ENCODE peak calls at places on chromosome 7, in five cellular contexts. X is Peyer's patch, Q is left ventricle myocardium inferior, R is mammary epithelial cell, A is spleen. M is an unnamed sample.

GRCh38 chr7:115976651-115977050 is 53.9 kb downstream of the TFEC start:
- DNase-seq in Q (no peak), X (no peak), A (no peak), R (no peak), M (no peak)

GRCh38 chr7:149090397-149091195 is at the start of gene ZNF786:
- DNase-seq in X (peak), A (peak), Q (peak), R (peak), M (peak)

GRCh38 chr7:4665661-4666060 is 16.4 kb upstream of the FOXK1 start:
- DNase-seq in Q (no peak), A (no peak), X (no peak), R (peak), M (no peak)

GRCh38 chr7:75689246-75690099 is 49.3 kb downstream of the HIP1 start:
- DNase-seq in Q (no peak), A (no peak), X (no peak), R (no peak), M (no peak)

GRCh38 chr7:107971613-107972012 is 31.3 kb downstream of the LAMB1 start:
- DNase-seq in X (no peak), R (peak), A (no peak), Q (peak), M (no peak)

GRCh38 chr7:682810-683209 is 43.7 kb upstream of the DNAAF5 start:
- DNase-seq in X (no peak), Q (peak), A (peak), R (no peak), M (no peak)

GRCh38 chr7:55569797-55570196 is 2.5 kb downstream of the VOPP1 start:
- DNase-seq in A (no peak), R (no peak), Q (no peak), X (no peak), M (no peak)

GRCh38 chr7:128909605-128910568 is 622 bp downstream of the KCP start:
- DNase-seq in Q (no peak), X (no peak), A (peak), R (no peak), M (no peak)

GRCh38 chr7:136183981-136184380 is 206.8 kb upstream of the MTPN start:
- DNase-seq in X (no peak), A (no peak), R (no peak), Q (no peak), M (no peak)

GRCh38 chr7:71548746-71549145 is 416.8 kb downstream of the GALNT17 start:
- DNase-seq in X (no peak), A (no peak), R (no peak), Q (no peak), M (no peak)

GRCh38 chr7:137873524-137873923 is 26.8 kb upstream of the DGKI start:
- DNase-seq in Q (no peak), X (no peak), A (no peak), R (no peak), M (no peak)

GRCh38 chr7:112752576-112752975 is 37.6 kb downstream of the TMEM168 start:
- DNase-seq in X (no peak), A (no peak), R (no peak), Q (no peak), M (no peak)

GRCh38 chr7:120941064-120941463 is 9.5 kb upstream of the ING3 start:
- DNase-seq in A (no peak), R (no peak), X (no peak), Q (no peak), M (no peak)

GRCh38 chr7:29989257-29989995 is at the start of gene SCRN1:
- DNase-seq in Q (peak), A (peak), R (peak), X (peak), M (peak)

GRCh38 chr7:6577369-6578113 is at the start of gene ZDHHC4:
- DNase-seq in A (peak), R (peak), Q (peak), X (peak), M (peak)

GRCh38 chr7:98334077-98334476 is 52.6 kb downstream of the BRI3 start:
- DNase-seq in X (no peak), R (no peak), Q (no peak), A (no peak), M (no peak)

GRCh38 chr7:133207687-133208086 is 45.2 kb upstream of the EXOC4 start:
- DNase-seq in A (no peak), X (no peak), R (no peak), Q (no peak), M (no peak)

GRCh38 chr7:98194672-98195457 is 16.4 kb upstream of the BHLHA15 start:
- DNase-seq in X (no peak), R (no peak), A (no peak), Q (no peak), M (no peak)

GRCh38 chr7:129136887-129137647 is 7.4 kb upstream of the TSPAN33 start:
- DNase-seq in X (no peak), R (no peak), Q (no peak), A (no peak), M (no peak)

GRCh38 chr7:149292101-149292823 is 30.3 kb downstream of the ZNF783 start:
- DNase-seq in R (no peak), X (no peak), A (no peak), Q (no peak), M (no peak)

GRCh38 chr7:24361001-24361400 is 77.0 kb downstream of the NPY start:
- DNase-seq in Q (no peak), R (no peak), X (no peak), A (no peak), M (no peak)

GRCh38 chr7:1015196-1015595 is 29.1 kb upstream of the GPR146 start:
- DNase-seq in X (no peak), A (no peak), R (no peak), Q (no peak), M (no peak)

GRCh38 chr7:130346941-130347340 is 2.3 kb downstream of the CPA5 start:
- DNase-seq in R (no peak), A (no peak), X (no peak), Q (no peak), M (no peak)

GRCh38 chr7:99201027-99201426 is 6.9 kb downstream of the KPNA7 start:
- DNase-seq in X (no peak), A (no peak), R (peak), Q (no peak), M (no peak)

GRCh38 chr7:5704534-5704922 is 76.9 kb downstream of the RNF216 start:
- DNase-seq in Q (peak), R (peak), X (peak), A (peak), M (peak)

GRCh38 chr7:36159618-36160017 is 6.6 kb downstream of the EEPD1 start:
- DNase-seq in X (no peak), R (no peak), Q (no peak), A (no peak), M (no peak)

GRCh38 chr7:29563590-29564454 is at the start of gene PRR15:
- DNase-seq in R (peak), X (peak), A (peak), Q (no peak), M (no peak)

GRCh38 chr7:134947831-134948230 is 38.5 kb upstream of the AGBL3 start:
- DNase-seq in A (no peak), Q (no peak), R (no peak), X (no peak), M (no peak)

GRCh38 chr7:66167773-66168367 is 37.3 kb upstream of the TPST1 start:
- DNase-seq in X (no peak), A (no peak), R (peak), Q (no peak), M (no peak)

GRCh38 chr7:46569117-46569433 is 648.0 kb upstream of the IGFBP3 start:
- DNase-seq in R (peak), X (peak), A (no peak), Q (no peak), M (no peak)

GRCh38 chr7:81692146-81692905 is 77.5 kb downstream of the HGF start:
- DNase-seq in Q (no peak), A (no peak), R (no peak), X (no peak), M (no peak)

GRCh38 chr7:96084880-96085551 is 236.9 kb downstream of the SLC25A13 start:
- DNase-seq in R (peak), X (no peak), A (no peak), Q (no peak), M (no peak)

GRCh38 chr7:123847868-123848267 is 2.9 kb downstream of the HYAL4 start:
- DNase-seq in R (peak), X (no peak), Q (no peak), A (no peak), M (no peak)

GRCh38 chr7:84047085-84047484 is 147.5 kb downstream of the SEMA3A start:
- DNase-seq in Q (no peak), R (no peak), A (no peak), X (no peak), M (no peak)

GRCh38 chr7:159142204-159142603 is 2.5 kb downstream of the VIPR2 start:
- DNase-seq in Q (no peak), X (no peak), R (no peak), A (peak), M (no peak)

GRCh38 chr7:125605241-125605640 is 675.6 kb upstream of the POT1 start:
- DNase-seq in X (no peak), A (no peak), R (peak), Q (no peak), M (no peak)

GRCh38 chr7:121020652-121021051 is 32.1 kb downstream of the CPED1 start:
- DNase-seq in X (no peak), A (no peak), Q (no peak), R (peak), M (no peak)

GRCh38 chr7:111529507-111530355 is 32.6 kb downstream of the IMMP2L start:
- DNase-seq in X (no peak), A (no peak), R (no peak), Q (no peak), M (no peak)

GRCh38 chr7:107555893-107556292 is 7.8 kb downstream of the COG5 start:
- DNase-seq in Q (no peak), R (no peak), A (no peak), X (no peak), M (no peak)

GRCh38 chr7:44279286-44279685 is 46.1 kb downstream of the CAMK2B start:
- DNase-seq in Q (peak), X (peak), A (peak), R (no peak), M (no peak)
- TF ChIP-seq CTCF in Q (no peak), X (no peak), A (no peak), R (no peak), M (no peak)

GRCh38 chr7:33334349-33334748 is 205.0 kb downstream of the BBS9 start:
- DNase-seq in Q (no peak), R (peak), X (no peak), A (no peak), M (no peak)
- TF ChIP-seq CTCF in Q (peak), R (peak), X (peak), A (no peak), M (no peak)

GRCh38 chr7:143217806-143218205 is 4.0 kb upstream of the TAS2R40 start:
- DNase-seq in A (no peak), Q (no peak), X (no peak), R (no peak), M (no peak)

GRCh38 chr7:143216151-143216550 is 5.7 kb upstream of the TAS2R40 start:
- DNase-seq in X (no peak), Q (no peak), A (no peak), R (peak), M (no peak)

GRCh38 chr7:143210541-143210940 is 11.3 kb upstream of the TAS2R40 start:
- DNase-seq in X (no peak), Q (no peak), R (no peak), A (no peak), M (no peak)

DNA sequence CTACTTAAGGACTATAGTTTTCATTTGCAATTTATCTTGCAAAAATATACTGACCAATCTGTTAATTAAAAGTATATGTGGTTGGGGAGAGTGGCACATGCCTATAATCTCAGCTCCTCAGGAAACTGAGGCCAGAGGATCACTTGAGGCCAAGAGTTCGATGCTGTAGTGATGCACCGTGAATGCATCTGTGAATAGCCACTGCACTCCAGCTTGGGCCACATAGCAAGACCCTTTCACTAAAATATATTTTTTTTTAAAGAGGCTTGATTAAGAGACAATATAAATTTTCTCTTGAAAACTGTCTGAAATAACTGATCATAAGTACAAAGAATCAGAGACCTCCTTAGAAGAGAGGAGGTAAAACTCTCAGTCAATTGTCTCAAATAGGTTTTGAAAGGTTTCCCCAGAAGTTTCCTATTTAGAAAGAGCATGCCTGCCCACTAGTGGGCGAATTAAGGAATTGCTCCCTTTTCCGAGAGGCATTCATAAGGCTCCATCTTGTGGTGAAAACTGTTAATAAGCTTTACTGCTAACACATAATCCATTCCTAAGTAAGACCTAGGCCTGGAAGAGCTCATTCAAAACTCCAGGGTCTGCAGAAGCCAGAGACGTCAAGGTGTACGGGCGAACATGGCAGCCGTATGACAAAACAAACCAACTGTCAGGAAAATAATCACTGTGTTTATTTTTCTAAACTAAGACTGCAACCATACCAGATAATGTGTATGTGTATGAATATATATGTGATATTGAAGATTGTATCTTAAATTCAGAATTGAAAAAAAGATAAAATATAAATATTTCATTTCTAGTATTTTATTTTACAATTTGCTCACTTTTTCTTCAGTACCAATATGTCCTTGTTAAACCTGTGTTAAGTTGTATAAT is 6.8 kb upstream of the TAS2R40 start:
- DNase-seq in R (peak), Q (no peak), X (no peak), A (no peak), M (no peak)
- TF ChIP-seq CTCF in R (peak), Q (peak), X (peak), A (peak), M (peak)

GRCh38 chr7:155533120-155533826 is 13.1 kb downstream of the CNPY1 start:
- DNase-seq in Q (no peak), R (no peak), A (peak), X (no peak), M (no peak)

GRCh38 chr7:155531686-155532085 is 14.7 kb downstream of the CNPY1 start:
- DNase-seq in R (no peak), A (peak), Q (no peak), X (no peak), M (no peak)

GRCh38 chr7:155534691-155535090 is 11.7 kb downstream of the CNPY1 start:
- DNase-seq in R (no peak), A (no peak), X (no peak), Q (no peak), M (no peak)

GRCh38 chr7:155532792-155533119 is 13.6 kb downstream of the CNPY1 start:
- DNase-seq in R (no peak), X (no peak), Q (no peak), A (peak), M (no peak)

DNA sequence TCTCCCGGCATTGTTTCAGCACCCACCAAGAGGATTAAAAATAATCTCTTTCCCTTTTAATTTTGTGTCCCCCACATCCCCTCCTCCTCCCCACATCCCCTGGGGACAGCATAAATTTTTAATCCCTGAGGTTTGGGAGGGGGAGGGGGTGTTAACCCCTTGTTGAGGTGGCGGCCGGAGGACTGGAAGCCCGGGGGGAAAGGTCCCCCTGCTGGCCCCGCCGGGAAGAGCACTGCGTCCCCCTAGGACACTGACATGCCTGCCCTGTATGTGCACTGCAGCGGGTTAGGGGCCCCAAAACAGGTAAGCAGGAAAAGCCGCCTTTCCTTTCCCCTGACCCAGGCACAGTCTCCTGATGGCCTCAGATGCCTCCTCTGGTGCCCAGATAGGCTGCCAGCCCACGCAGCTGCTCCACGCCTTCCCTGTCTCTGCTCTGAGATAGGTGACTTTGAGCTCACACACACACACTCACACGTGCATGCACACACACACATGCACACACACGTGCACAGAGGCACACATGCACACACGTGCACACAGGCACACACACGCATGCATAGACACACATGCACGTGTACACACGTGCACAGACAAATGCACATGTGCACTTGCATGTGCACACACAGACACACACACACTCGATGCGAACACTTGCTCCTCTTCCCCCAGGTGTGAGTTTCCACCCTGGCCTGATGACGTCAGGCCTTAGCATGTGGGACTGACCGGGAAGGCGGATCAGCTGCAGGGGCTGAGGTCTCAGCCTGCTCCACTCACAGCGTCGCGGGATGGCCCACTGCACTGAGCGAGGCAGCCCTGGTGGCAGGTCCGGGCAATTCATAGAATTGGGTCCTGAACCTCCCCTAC is 12.3 kb downstream of the CNPY1 start:
- DNase-seq in X (no peak), R (no peak), Q (no peak), A (peak), M (no peak)
- TF ChIP-seq CTCF in X (peak), R (peak), Q (peak), A (no peak), M (no peak)

GRCh38 chr7:26326211-26326610 is 34.5 kb downstream of the SNX10 start:
- DNase-seq in Q (no peak), X (no peak), R (peak), A (no peak), M (no peak)

GRCh38 chr7:26331789-26332188 is 40.1 kb downstream of the SNX10 start:
- DNase-seq in Q (no peak), R (no peak), A (no peak), X (no peak), M (no peak)

GRCh38 chr7:26329520-26330269 is 38.0 kb downstream of the SNX10 start:
- DNase-seq in A (peak), X (no peak), R (no peak), Q (peak), M (peak)

GRCh38 chr7:26332698-26333097 is 41.0 kb downstream of the SNX10 start:
- DNase-seq in X (no peak), R (no peak), A (no peak), Q (no peak), M (no peak)

DNA sequence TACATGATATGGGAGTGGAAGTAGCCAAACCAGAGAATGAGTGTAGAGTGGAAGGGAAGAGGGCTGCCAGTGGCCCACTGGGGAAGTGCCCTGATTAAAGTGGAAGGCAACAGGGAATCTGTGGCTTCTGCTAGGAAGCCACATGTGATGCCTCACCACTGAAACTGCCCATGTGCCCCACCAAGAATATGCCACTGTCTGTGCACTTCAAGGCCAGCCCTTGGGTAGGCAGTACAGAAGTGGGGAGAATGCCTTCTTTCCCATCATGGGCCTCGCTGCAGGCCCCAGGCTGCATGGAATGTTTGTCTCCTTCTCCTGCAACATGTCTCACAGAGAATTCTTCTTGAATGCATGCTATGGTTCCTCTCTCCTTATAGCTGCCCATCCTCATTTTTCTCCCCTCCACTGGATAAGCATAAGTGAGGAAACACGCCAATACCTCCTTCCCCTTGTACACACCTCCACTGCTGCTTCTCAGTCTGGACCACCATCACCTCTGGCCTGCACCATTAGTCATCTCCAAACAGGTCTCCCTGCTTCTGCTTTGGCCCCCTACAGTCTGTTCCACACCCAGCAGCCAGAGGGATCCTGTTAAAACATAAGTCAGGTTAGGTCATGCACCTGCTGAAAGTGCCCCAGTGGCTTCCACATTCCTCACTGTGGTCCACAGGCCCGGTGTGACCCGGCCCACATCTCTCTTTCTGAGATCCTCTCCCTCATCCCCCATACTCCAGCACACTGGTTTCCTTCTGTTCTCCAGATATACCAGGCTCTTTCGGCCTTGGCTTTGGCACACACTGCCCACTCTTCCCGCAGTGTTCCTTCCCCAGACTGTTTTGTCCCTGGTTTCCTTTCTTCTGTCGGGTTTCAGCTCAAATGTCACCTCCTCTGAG is 37.1 kb downstream of the SNX10 start:
- DNase-seq in R (no peak), X (no peak), Q (no peak), A (no peak), M (no peak)
- TF ChIP-seq CTCF in R (no peak), X (no peak), Q (no peak), A (no peak), M (no peak)

M was measured in activated B cell treated with CpG ODN at 0.5 μM for 24 hours.